ENCODE peak calls at places on chromosomes 2 and 18, in five cellular contexts. O is OCI-LY7, C is tibial artery, B is lung, K is thoracic aorta. T is an unnamed sample.

GRCh38 chr2:210502997-210503621 is 26.6 kb upstream of the LANCL1 start:
- DNase-seq in O (peak; percentile 48), C (no peak), B (peak; percentile 44), K (no peak), T (peak; percentile 32)

GRCh38 chr2:169397697-169398096 is 35.4 kb upstream of the LRP2 start:
- DNase-seq in O (no peak), C (no peak), B (no peak), K (no peak), T (no peak)

GRCh38 chr2:23583467-23583866 is 198.5 kb downstream of the KLHL29 start:
- DNase-seq in O (no peak), C (no peak), B (no peak), K (no peak), T (no peak)

GRCh38 chr2:200226652-200227426 is 79.7 kb upstream of the SPATS2L start:
- DNase-seq in O (no peak), C (no peak), B (peak; percentile 41), K (no peak), T (no peak)

GRCh38 chr2:235055891-235056516 is 104.2 kb downstream of the SH3BP4 start:
- DNase-seq in O (peak; percentile 45), C (no peak), B (peak; percentile 41), K (no peak), T (no peak)

GRCh38 chr2:196453613-196454047 is 185.9 kb upstream of the CCDC150 start:
- DNase-seq in O (peak; percentile 47), C (no peak), B (no peak), K (no peak), T (peak; percentile 84)

GRCh38 chr2:227414846-227415245 is 27.1 kb upstream of the SCYGR1 start:
- DNase-seq in O (no peak), C (no peak), B (no peak), K (no peak), T (no peak)

GRCh38 chr2:175605989-175606841 is 395.9 kb downstream of the LNPK start:
- DNase-seq in O (no peak), C (no peak), B (no peak), K (no peak), T (no peak)

GRCh38 chr2:190726255-190726654 is 77.4 kb downstream of the NAB1 start:
- DNase-seq in O (no peak), C (no peak), B (no peak), K (no peak), T (no peak)

GRCh38 chr2:38446418-38446817 is 69.3 kb upstream of the ATL2 start:
- DNase-seq in O (no peak), C (no peak), B (no peak), K (no peak), T (no peak)

GRCh38 chr2:866887-867286 is 83.8 kb upstream of the SNTG2 start:
- DNase-seq in O (no peak), C (no peak), B (no peak), K (no peak), T (no peak)

GRCh38 chr2:8577573-8577972 is 104.3 kb upstream of the ID2 start:
- DNase-seq in O (no peak), C (no peak), B (no peak), K (no peak), T (no peak)

GRCh38 chr2:231189571-231190495 is 8.6 kb upstream of the ARMC9 start:
- DNase-seq in O (no peak), C (peak; percentile 94), B (peak; percentile 39), K (peak; percentile 52), T (no peak)

GRCh38 chr2:58762176-58762781 is 521.2 kb upstream of the FANCL start:
- DNase-seq in O (peak; percentile 28), C (no peak), B (peak; percentile 42), K (no peak), T (peak; percentile 55)

GRCh38 chr2:238627899-238628298 is 201.2 kb downstream of the ASB1 start:
- DNase-seq in O (no peak), C (no peak), B (no peak), K (no peak), T (no peak)

GRCh38 chr2:68098398-68098797 is 35.6 kb upstream of the C1D start:
- DNase-seq in O (no peak), C (no peak), B (no peak), K (no peak), T (no peak)

GRCh38 chr18:8627540-8627939 is 18.3 kb downstream of the RAB12 start:
- DNase-seq in O (no peak), C (no peak), B (no peak), K (no peak), T (no peak)

GRCh38 chr2:7180641-7181370 is 263.6 kb downstream of the RNF144A start:
- DNase-seq in O (no peak), C (no peak), B (no peak), K (no peak), T (no peak)

GRCh38 chr2:190980630-190981214 is 33.2 kb downstream of the STAT1 start:
- DNase-seq in O (no peak), C (no peak), B (no peak), K (no peak), T (no peak)

DNA sequence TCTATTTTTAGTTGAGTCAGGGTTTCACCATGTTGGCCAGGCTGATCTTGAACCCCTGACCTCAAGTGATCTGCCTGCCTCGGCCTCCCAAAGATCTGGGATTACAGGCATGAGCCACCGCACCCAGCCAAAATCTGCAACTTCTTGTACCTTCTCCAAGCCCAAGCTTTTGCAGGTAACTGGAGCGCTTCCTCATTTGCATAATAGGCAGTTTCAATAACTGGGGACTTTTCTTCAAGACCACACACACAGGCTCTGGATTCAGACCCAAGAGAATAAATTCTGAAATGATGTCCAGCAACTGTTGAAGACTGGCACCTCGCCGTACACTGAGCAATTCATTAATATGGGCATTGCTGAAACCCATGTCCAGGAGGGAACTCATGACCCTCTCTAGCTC is 2.8 kb downstream of the MTERF4 start:
- DNase-seq in O (no peak), C (no peak), B (no peak), K (no peak), T (peak; percentile 73)
- H3K4me3 ChIP-seq in O (no peak overlapping the region), C (no peak overlapping the region), B (no peak overlapping the region), K (no peak overlapping the region), T (peak overlapping the region; percentile 98)

DNA sequence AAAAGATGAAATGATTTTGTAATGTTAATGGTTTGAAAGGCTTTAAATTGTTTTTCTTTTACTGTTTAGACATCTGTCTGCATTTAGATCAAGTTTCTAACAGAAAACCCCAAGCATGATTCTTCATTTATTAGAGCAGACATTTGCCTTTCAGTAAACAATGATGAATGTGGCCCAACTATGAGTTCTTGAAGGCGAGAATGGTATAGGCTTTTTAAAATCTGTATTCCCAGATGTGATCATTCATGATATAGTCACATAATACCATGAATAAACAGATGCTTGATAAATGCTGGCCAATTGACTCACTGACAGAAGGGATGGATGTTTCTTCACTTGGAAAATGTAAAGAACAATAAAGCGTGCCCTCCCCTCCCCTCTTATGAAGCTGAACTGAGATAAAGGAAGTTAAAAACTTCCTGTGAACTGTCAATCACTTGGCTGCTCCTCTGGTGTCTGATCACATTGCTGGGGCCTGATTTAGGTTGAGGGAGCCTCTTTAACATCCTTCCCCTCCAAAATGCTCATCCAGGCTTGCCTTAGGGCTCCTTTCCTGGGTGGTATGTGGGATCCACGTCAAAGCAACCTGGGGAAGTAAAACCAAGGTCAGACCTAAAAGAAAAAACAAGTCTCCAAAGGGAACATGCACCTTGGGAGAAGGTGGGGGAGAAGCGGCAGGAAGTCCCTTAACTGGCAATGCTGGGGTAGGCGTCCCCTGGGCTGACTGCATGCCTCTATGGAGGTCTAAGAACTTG is 3.3 kb downstream of the CAPN14 start:
- DNase-seq in O (peak; percentile 55), C (no peak), B (no peak), K (no peak), T (no peak)
- H3K4me3 ChIP-seq in O (peak overlapping the region; percentile 1), C (no peak overlapping the region), B (no peak overlapping the region), K (no peak overlapping the region), T (no peak overlapping the region)

DNA sequence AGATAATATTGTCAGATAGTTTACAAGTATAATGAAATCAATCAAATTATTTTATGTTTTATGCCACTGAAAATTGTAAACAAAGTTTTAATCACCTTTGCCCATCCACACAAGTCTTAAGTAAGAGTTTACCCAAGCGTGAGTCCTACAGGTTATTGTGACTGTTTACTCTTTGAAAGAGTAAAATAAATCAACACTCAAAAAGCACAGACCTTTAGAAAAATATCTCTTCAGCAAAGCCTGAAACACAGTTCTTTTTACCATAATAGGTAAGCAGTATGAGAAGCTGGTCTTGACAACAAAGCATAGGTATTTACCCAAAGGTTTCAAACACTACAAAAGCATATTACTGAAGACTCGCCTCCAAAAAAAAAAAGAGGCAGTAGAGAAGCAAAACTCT is 3.7 kb downstream of the ROCK2 start:
- DNase-seq in O (no peak), C (no peak), B (no peak), K (no peak), T (no peak)
- H3K4me3 ChIP-seq in O (no peak overlapping the region), C (peak overlapping the region; percentile 91), B (no peak overlapping the region), K (peak overlapping the region; percentile 82), T (no peak overlapping the region)

GRCh38 chr2:240831594-240832204 is 11.7 kb upstream of the KIF1A start:
- DNase-seq in O (no peak), C (no peak), B (no peak), K (no peak), T (no peak)
- H3K4me3 ChIP-seq in O (peak overlapping the region; percentile 35), C (peak overlapping the region; percentile 38), B (no peak overlapping the region), K (peak overlapping the region; percentile 59), T (no peak overlapping the region)

GRCh38 chr2:36357506-36358316 is 2.1 kb downstream of the CRIM1 start:
- DNase-seq in O (peak; percentile 68), C (peak; percentile 77), B (no peak), K (no peak), T (peak; percentile 29)
- H3K4me3 ChIP-seq in O (peak overlapping the region; percentile 81), C (peak overlapping the region; percentile 94), B (peak overlapping the region; percentile 76), K (peak overlapping the region; percentile 93), T (peak overlapping the region; percentile 0)

T was measured in GM12865.